ENCODE peak calls at places on chromosomes 16 and 17, in seven cellular contexts. M, G, U, Z, J, L and N are unnamed samples.

GRCh38 chr17:15236281-15237105 is 28.6 kb downstream of the PMP22 start:
- DNase-seq in U (no peak), G (no peak), L (no peak), J (no peak), M (no peak), Z (no peak), N (no peak)

GRCh38 chr17:31645351-31645750 is 213.7 kb downstream of the COPRS start:
- DNase-seq in J (no peak), M (no peak), U (peak), G (no peak), Z (no peak), L (no peak), N (no peak)

GRCh38 chr17:46192211-46192483 is 1.1 kb downstream of the KANSL1 start:
- DNase-seq in J (no peak), G (no peak), U (no peak), L (no peak), Z (no peak), M (no peak), N (no peak)

GRCh38 chr17:42679001-42679491 is 2.3 kb upstream of the PLEKHH3 start:
- DNase-seq in G (no peak), J (peak), Z (no peak), U (peak), M (peak), L (no peak), N (peak)

GRCh38 chr17:33968350-33969044 is 286.6 kb upstream of the CCL2 start:
- DNase-seq in J (no peak), Z (peak), G (no peak), U (peak), L (no peak), M (no peak), N (no peak)

GRCh38 chr17:73740370-73740769 is 96.1 kb upstream of the SDK2 start:
- DNase-seq in M (no peak), G (no peak), U (no peak), Z (no peak), L (no peak), J (no peak), N (no peak)

GRCh38 chr17:81153340-81153803 is 11.9 kb upstream of the PVALEF start:
- DNase-seq in U (peak), L (peak), G (no peak), J (no peak), M (no peak), Z (peak), N (no peak)

GRCh38 chr16:23207485-23207884 is 24.9 kb downstream of the SCNN1G start:
- DNase-seq in G (no peak), M (no peak), Z (no peak), U (no peak), L (no peak), J (no peak), N (no peak)

GRCh38 chr17:11372692-11373091 is 131.7 kb downstream of the SHISA6 start:
- DNase-seq in Z (no peak), G (no peak), M (no peak), U (no peak), J (peak), L (no peak), N (no peak)

GRCh38 chr16:47983999-47984580 is 171.7 kb downstream of the ABCC12 start:
- DNase-seq in U (no peak), G (no peak), Z (no peak), L (no peak), M (no peak), J (no peak), N (no peak)

GRCh38 chr17:13346996-13347762 is 254.6 kb downstream of the HS3ST3A1 start:
- DNase-seq in G (no peak), J (no peak), L (no peak), U (peak), M (no peak), Z (no peak), N (no peak)

GRCh38 chr16:28623172-28623711 is 13.4 kb upstream of the SULT1A1 start:
- DNase-seq in M (peak), L (no peak), U (no peak), J (peak), G (peak), Z (peak), N (no peak)

GRCh38 chr16:68707341-68708152 is 29.5 kb upstream of the CDH1 start:
- DNase-seq in U (peak), M (peak), L (peak), Z (no peak), G (peak), J (peak), N (peak)

GRCh38 chr16:86783626-86784266 is 205.4 kb downstream of the FOXL1 start:
- DNase-seq in U (no peak), L (no peak), G (no peak), Z (no peak), J (no peak), M (no peak), N (no peak)

GRCh38 chr16:57555831-57556230 is 13.4 kb downstream of the ADGRG5 start:
- DNase-seq in M (no peak), U (no peak), G (no peak), J (no peak), Z (no peak), L (no peak), N (no peak)

GRCh38 chr17:3378321-3378720 is 7.8 kb downstream of the OR3A2 start:
- DNase-seq in J (no peak), Z (no peak), M (no peak), G (no peak), L (no peak), U (no peak), N (no peak)

GRCh38 chr17:78044280-78044835 is 84.2 kb downstream of the TMC6 start:
- DNase-seq in U (no peak), G (no peak), L (no peak), J (no peak), M (no peak), Z (no peak), N (no peak)

GRCh38 chr17:7190276-7190917 is 11.2 kb upstream of the ASGR1 start:
- DNase-seq in M (no peak), J (no peak), G (no peak), Z (no peak), L (no peak), U (no peak), N (no peak)

GRCh38 chr17:81097943-81098308 is 63.0 kb downstream of the BAIAP2 start:
- DNase-seq in M (no peak), J (peak), G (peak), L (peak), Z (no peak), U (peak), N (no peak)

GRCh38 chr16:87829988-87830672 is 39.2 kb downstream of the SLC7A5 start:
- DNase-seq in G (no peak), L (no peak), M (peak), Z (no peak), U (no peak), J (no peak), N (no peak)
- H3K4me3 ChIP-seq in G (no peak), L (no peak), M (no peak), Z (no peak), U (no peak), J (no peak), N (no peak)

DNA sequence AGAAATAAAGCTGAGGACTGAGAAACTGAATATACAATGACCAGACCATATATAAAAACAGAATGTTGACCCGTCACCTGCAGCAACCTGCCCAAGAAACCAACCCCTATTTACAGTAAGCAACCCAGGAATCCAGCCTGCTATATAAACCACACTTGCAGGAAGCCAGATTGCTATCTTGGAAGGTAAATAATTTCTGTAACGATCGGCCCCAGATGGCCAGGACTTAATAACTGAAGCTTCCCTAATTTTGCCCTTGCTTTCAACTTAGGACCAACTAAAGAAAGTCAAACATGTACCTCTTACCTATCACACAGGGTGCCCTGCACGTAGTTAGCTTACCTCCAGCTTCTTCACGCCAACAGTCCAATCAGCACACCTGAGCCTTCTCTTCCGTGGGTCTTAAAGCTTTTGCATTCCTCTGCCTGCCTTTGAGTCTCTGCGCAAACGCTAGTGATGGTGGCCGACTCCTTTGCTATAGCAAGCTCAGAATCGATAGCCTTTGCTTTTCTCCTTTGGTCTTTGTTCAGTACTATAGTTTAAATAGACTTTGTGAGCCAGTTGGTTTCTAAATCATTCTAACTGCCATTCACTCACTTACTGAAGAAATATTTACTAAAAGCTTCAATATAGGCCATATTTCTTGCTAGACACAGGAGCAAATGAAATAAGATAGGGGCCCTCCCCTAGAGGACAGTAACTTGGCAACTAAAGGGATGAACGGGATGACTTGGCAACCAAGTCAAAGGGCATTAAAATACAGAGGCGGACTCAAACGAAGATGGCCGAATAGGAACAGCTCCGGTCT is 31.3 kb downstream of the MPHOSPH6 start:
- DNase-seq in L (no peak), G (no peak), M (no peak), J (no peak), Z (no peak), U (no peak), N (no peak)
- H3K4me3 ChIP-seq in L (no peak), G (no peak), M (no peak), J (no peak), Z (no peak), U (no peak), N (no peak)

GRCh38 chr16:50295541-50296132 is 29.3 kb downstream of the ADCY7 start:
- DNase-seq in U (no peak), J (no peak), G (peak), Z (no peak), L (no peak), M (peak), N (no peak)
- H3K4me3 ChIP-seq in U (no peak), J (no peak), G (no peak), Z (no peak), L (no peak), M (no peak), N (no peak)

DNA sequence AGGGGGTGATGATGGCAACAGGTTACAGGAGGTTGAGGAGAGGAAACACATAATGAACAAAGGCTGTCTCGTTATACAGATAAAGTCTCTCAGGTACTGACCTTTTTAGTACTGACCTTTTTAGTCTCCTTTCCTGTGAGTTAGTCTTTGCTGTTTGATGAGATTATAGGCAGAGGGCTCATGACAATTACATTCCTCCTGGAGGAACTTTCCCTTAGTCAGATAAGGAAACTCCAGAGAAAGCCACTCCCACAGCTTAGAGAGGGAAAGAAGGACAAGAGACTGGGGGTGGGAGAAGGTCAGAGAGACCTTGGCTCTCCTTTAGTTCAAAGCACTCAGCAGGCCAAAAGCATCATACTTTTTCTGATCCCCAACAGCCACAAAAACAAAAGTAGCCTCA is 15.3 kb upstream of the PSMD7 start:
- DNase-seq in Z (no peak), J (no peak), L (no peak), G (no peak), M (no peak), U (no peak), N (no peak)
- H3K4me3 ChIP-seq in Z (no peak), J (no peak), L (no peak), G (no peak), M (no peak), U (no peak), N (no peak)

GRCh38 chr16:17302213-17302612 is 168.5 kb downstream of the XYLT1 start:
- DNase-seq in G (no peak), U (no peak), L (no peak), M (no peak), J (no peak), Z (no peak), N (no peak)
- H3K4me3 ChIP-seq in G (no peak), U (no peak), L (no peak), M (no peak), J (no peak), Z (no peak), N (no peak)

DNA sequence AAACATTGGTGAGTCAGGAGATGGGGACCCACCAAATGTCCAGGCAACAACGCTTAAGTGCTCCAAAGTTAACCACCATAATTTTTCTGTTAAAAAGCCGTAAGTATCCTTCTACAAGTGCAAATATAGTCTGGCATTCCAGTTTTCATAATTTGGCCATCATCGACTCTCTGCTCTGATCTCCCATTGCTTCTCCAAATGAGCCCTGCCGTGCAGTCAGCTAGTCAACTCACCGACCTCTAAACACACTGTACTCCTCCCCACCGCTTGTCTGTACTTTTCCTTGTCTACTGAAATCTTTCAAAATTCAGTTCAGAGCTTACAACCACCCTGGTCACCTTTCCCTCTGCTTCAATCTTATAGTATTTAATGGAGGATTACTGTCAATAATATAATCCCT is 52.6 kb upstream of the SLC25A19 start:
- DNase-seq in L (no peak), M (no peak), J (no peak), U (no peak), Z (no peak), G (no peak), N (no peak)
- H3K4me3 ChIP-seq in L (no peak), M (no peak), J (no peak), U (no peak), Z (no peak), G (no peak), N (no peak)

DNA sequence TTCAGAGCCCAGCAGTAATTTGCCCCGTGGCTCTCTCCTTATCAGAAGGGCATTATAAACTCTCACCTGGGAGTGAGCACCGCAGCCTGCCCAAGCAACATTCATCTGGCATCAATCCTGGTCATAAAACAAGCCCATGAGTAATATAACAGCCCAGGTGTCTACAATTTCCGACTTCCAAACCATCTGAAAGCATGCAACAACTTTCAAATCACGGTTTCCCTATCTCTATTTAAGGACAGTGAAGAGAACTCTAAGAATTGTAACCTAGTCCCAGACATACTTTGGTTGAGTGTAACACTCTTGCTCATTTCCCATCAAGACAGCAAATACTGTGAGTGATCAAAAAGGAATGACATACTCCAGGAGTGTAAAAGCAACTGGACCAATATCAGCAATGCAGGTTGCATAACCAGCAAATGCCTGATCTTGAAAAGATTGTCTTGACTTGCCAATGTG is 487.4 kb upstream of the SOX9 start:
- DNase-seq in M (peak), G (no peak), L (no peak), J (peak), Z (no peak), U (no peak), N (no peak)
- H3K4me3 ChIP-seq in M (no peak), G (no peak), L (no peak), J (no peak), Z (no peak), U (no peak), N (no peak)